ENCODE peak calls at places on chromosomes 13 and 19, in six cellular contexts. I is psoas muscle; W is lower leg skin; K is CD8-positive, alpha-beta T cell; Q is AG10803; B is mucosa of descending colon. J is an unnamed sample.

GRCh38 chr13:59641261-59641660 is 522.5 kb downstream of the DIAPH3 start:
- DNase-seq in W (no peak), I (no peak), B (no peak), Q (no peak), K (no peak), J (no peak)

GRCh38 chr13:95129004-95129403 is 172.2 kb downstream of the ABCC4 start:
- DNase-seq in K (no peak), I (no peak), B (no peak), Q (no peak), W (no peak), J (no peak)

GRCh38 chr13:40178130-40178529 is 488.3 kb downstream of the FOXO1 start:
- DNase-seq in I (no peak), B (no peak), W (no peak), K (no peak), Q (no peak), J (no peak)

GRCh38 chr19:57903298-57904174 is 12.9 kb downstream of the ZNF417 start:
- DNase-seq in Q (peak; percentile 74), W (peak; percentile 9), K (no peak), I (no peak), B (no peak), J (peak; percentile 47)

GRCh38 chr13:102678339-102679122 is 16.3 kb downstream of the METTL21C start:
- DNase-seq in I (no peak), Q (no peak), K (no peak), B (no peak), W (no peak), J (no peak)

GRCh38 chr13:105979586-105979985 is 555.9 kb downstream of the EFNB2 start:
- DNase-seq in B (peak; percentile 55), I (no peak), Q (peak; percentile 13), W (no peak), K (no peak), J (peak; percentile 92)

GRCh38 chr13:93151277-93151676 is 75.3 kb upstream of the GPC6 start:
- DNase-seq in I (no peak), Q (peak; percentile 82), K (no peak), W (no peak), B (no peak), J (peak; percentile 87)

GRCh38 chr19:1017906-1018305 is 3.0 kb downstream of the TMEM259 start:
- DNase-seq in Q (no peak), B (no peak), W (no peak), K (no peak), I (peak; percentile 50), J (no peak)

GRCh38 chr13:71477735-71478134 is 389.3 kb downstream of the DACH1 start:
- DNase-seq in Q (no peak), K (no peak), W (no peak), I (no peak), B (no peak), J (peak; percentile 16)

GRCh38 chr19:35015576-35016351 is 14.5 kb upstream of the SCN1B start:
- DNase-seq in W (no peak), K (peak; percentile 5), Q (peak; percentile 9), B (no peak), I (no peak), J (no peak)

GRCh38 chr13:111020021-111020420 is 95.1 kb upstream of the ARHGEF7 start:
- DNase-seq in W (no peak), I (no peak), Q (no peak), K (no peak), B (no peak), J (no peak)

GRCh38 chr19:18636969-18637629 is at the start of gene KLHL26:
- DNase-seq in I (no peak), K (no peak), B (no peak), Q (no peak), W (no peak), J (no peak)

GRCh38 chr13:43316997-43317396 is 293.6 kb downstream of the DNAJC15 start:
- DNase-seq in I (peak; percentile 72), B (no peak), K (no peak), Q (peak; percentile 65), W (no peak), J (peak; percentile 25)

GRCh38 chr13:75321084-75321483 is 160.9 kb downstream of the TBC1D4 start:
- DNase-seq in B (no peak), K (no peak), Q (no peak), I (no peak), W (no peak), J (no peak)

GRCh38 chr13:51807041-51807440 is 3.1 kb upstream of the DHRS12 start:
- DNase-seq in K (no peak), I (no peak), W (no peak), Q (no peak), B (no peak), J (no peak)

GRCh38 chr19:14835011-14835410 is at the start of the genes OR7A5 and OR7C1:
- DNase-seq in K (no peak), W (no peak), Q (no peak), B (no peak), I (no peak), J (peak; percentile 2)

GRCh38 chr13:72652681-72653080 is 74.7 kb downstream of the MZT1 start:
- DNase-seq in W (no peak), B (no peak), K (no peak), Q (no peak), I (no peak), J (peak; percentile 51)

GRCh38 chr13:112893570-112894422 is 75.2 kb upstream of the MCF2L start:
- DNase-seq in B (peak; percentile 68), K (peak; percentile 33), W (no peak), Q (no peak), I (peak; percentile 55), J (peak; percentile 23)

GRCh38 chr19:45376045-45376724 is 5.8 kb upstream of the ERCC2 start:
- DNase-seq in I (no peak), B (no peak), Q (peak; percentile 99), K (no peak), W (no peak), J (peak; percentile 56)

GRCh38 chr19:32458500-32459123 is 53.0 kb downstream of the DPY19L3 start:
- DNase-seq in I (no peak), Q (no peak), B (no peak), K (no peak), W (no peak), J (peak; percentile 9)

GRCh38 chr13:75968103-75968838 is 332.1 kb downstream of the LMO7 start:
- DNase-seq in B (no peak), W (no peak), K (no peak), I (no peak), Q (peak; percentile 41), J (peak; percentile 89)

GRCh38 chr19:15378529-15379082 is 981 bp downstream of the AKAP8 start:
- DNase-seq in I (peak; percentile 71), W (peak; percentile 90), K (peak; percentile 58), B (peak; percentile 77), Q (peak; percentile 49), J (peak; percentile 57)

GRCh38 chr19:33774751-33775150 is 21.9 kb upstream of the KCTD15 start:
- DNase-seq in Q (no peak), I (no peak), B (no peak), K (no peak), W (no peak), J (no peak)

GRCh38 chr19:43624933-43625332 is 5.5 kb upstream of the ZNF428 start:
- DNase-seq in I (peak; percentile 68), K (peak; percentile 93), W (peak; percentile 93), B (peak; percentile 88), Q (no peak), J (peak; percentile 71)

GRCh38 chr13:42538996-42539395 is 35.0 kb upstream of the TNFSF11 start:
- DNase-seq in K (no peak), B (no peak), W (no peak), I (no peak), Q (no peak), J (no peak)

GRCh38 chr19:32647361-32647760 is 27.6 kb downstream of the ANKRD27 start:
- DNase-seq in Q (no peak), I (no peak), B (no peak), W (no peak), K (no peak), J (no peak)

GRCh38 chr19:46617566-46618079 is 7.3 kb downstream of the PTGIR start:
- DNase-seq in I (no peak), K (no peak), Q (no peak), B (no peak), W (no peak), J (no peak)
- H3K4me3 ChIP-seq in I (no peak overlapping the region), K (no peak overlapping the region), Q (no peak overlapping the region), B (no peak overlapping the region), W (no peak overlapping the region), J (no peak overlapping the region)

GRCh38 chr13:61852116-61852515 is 436.5 kb upstream of the PCDH20 start:
- DNase-seq in W (no peak), I (no peak), K (no peak), B (no peak), Q (no peak), J (no peak)
- TF ChIP-seq CTCF in W (no peak), I (no peak), K (no peak), B (no peak), Q (no peak), J (no peak)

DNA sequence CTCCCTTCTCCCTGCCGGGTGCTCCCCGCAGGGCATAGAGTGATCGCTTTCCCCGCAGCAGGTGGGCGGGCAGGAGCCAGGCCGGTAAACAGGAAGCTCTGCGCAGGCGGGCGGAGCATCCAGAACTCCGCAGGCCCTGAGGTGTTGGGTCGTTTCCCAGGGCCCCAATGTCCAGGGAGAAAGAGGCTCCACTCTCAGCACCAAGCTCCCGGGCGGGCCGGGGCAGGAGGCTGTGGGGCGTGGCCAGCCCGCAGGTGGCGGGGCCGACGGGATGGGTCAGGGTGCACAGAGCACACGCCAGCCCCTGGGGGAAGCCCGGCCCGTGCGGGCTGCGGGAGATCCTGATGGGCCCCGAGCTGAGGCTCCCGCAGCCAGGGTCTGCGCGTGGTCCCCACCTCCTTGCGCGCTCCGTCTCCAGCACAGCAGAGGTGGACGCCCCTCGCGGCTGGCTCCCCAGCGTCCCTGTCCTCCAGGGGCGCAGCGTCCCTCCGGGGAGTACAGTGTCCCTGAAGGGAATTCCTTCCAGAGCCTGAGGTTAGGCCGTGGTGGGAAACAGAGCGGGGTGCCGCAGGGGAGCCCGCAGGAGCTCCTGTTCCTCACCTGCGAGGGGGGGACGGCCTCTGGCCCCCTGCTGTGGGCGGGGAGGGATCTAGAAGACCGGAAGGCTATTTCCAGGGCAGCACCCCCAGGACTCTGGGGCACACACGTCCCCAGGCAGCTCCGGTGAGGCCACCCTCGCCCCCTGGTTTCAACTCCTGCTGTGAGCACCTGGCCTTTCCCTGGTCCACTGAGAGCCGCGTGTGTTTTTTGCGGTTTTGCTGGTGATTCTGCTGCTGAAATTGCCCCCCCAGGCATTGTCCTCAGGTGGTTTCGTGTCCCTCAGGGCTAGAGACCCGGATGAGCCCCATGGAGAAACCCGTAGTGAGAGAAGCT is 12.2 kb downstream of the PIP5K1C start:
- DNase-seq in K (peak; percentile 45), Q (no peak), I (no peak), B (peak; percentile 58), W (no peak), J (peak; percentile 26)
- H3K4me3 ChIP-seq in K (peak overlapping the region; percentile 74), Q (no peak overlapping the region), I (no peak overlapping the region), B (no peak overlapping the region), W (no peak overlapping the region), J (no peak overlapping the region)

GRCh38 chr19:49910179-49910578 is 13.5 kb upstream of the IL4I1 start:
- DNase-seq in Q (no peak), K (no peak), I (no peak), B (no peak), W (no peak), J (no peak)

GRCh38 chr19:49913720-49914119 is 15.3 kb upstream of the ATF5 start:
- DNase-seq in I (no peak), K (no peak), Q (no peak), W (no peak), B (no peak), J (no peak)

GRCh38 chr19:49911381-49912145 is 14.9 kb upstream of the IL4I1 start:
- DNase-seq in W (no peak), K (no peak), Q (no peak), I (no peak), B (no peak), J (no peak)

GRCh38 chr19:49915271-49915670 is 13.7 kb upstream of the ATF5 start:
- DNase-seq in Q (no peak), K (no peak), B (no peak), I (no peak), W (no peak), J (no peak)

GRCh38 chr19:49912965-49913685 is 15.9 kb upstream of the ATF5 start:
- DNase-seq in Q (no peak), I (no peak), W (no peak), B (no peak), K (no peak), J (no peak)
- TF ChIP-seq CTCF in Q (no peak), I (no peak), W (no peak), B (no peak), K (no peak), J (no peak)